ENCODE peak calls at places on chromosomes 13 and 19, in six cellular contexts. U, A, W, L, O and D are unnamed samples.

GRCh38 chr19:6491802-6492592 is 10.1 kb downstream of the TUBB4A start:
- DNase-seq in U (no peak), L (no peak), O (no peak), W (no peak), A (no peak), D (no peak)

GRCh38 chr19:42291437-42291815 is 10.5 kb upstream of the PRR19 start:
- DNase-seq in A (no peak), U (no peak), O (no peak), L (no peak), W (no peak), D (no peak)

GRCh38 chr19:43425567-43426392 is 11.1 kb downstream of the TEX101 start:
- DNase-seq in O (no peak), U (no peak), L (no peak), W (peak; percentile 34), A (no peak), D (peak; percentile 11)

GRCh38 chr19:49845433-49845832 is 5.5 kb upstream of the PTOV1 start:
- DNase-seq in A (no peak), U (no peak), O (no peak), L (no peak), W (no peak), D (no peak)

GRCh38 chr19:18639706-18640105 is 2.9 kb downstream of the KLHL26 start:
- DNase-seq in U (no peak), W (no peak), L (no peak), O (no peak), A (no peak), D (no peak)

GRCh38 chr19:371501-372160 is 27.0 kb upstream of the MIER2 start:
- DNase-seq in O (no peak), W (peak; percentile 5), L (no peak), U (no peak), A (no peak), D (peak; percentile 18)

GRCh38 chr19:54415208-54415900 is at the start of gene TTYH1:
- DNase-seq in W (no peak), O (no peak), U (no peak), L (peak; percentile 43), A (no peak), D (no peak)

GRCh38 chr13:51230473-51231105 is 8.4 kb downstream of the FAM124A start:
- DNase-seq in U (no peak), O (no peak), A (peak; percentile 46), L (no peak), W (peak; percentile 15), D (no peak)

GRCh38 chr19:4909897-4910593 is 744 bp downstream of the UHRF1 start:
- DNase-seq in L (peak; percentile 97), A (peak; percentile 93), O (peak; percentile 96), U (peak; percentile 65), W (peak; percentile 90), D (peak; percentile 98)